ENCODE peak calls at places on chromosome 14, in seven cellular contexts. R is cardiac fibroblast, B is A549, D is adrenal gland, O is esophagus muscularis mucosa, Y is HFF-Myc, G is brain microvascular endothelial cell. S is an unnamed sample.

GRCh38 chr14:103030741-103031565 is 26.4 kb downstream of the CDC42BPB start:
- DNase-seq in R (no peak), O (no peak), Y (no peak), D (peak; percentile 50), B (no peak), G (no peak), S (no peak)

GRCh38 chr14:72679591-72680151 is 214.2 kb downstream of the DPF3 start:
- DNase-seq in R (no peak), Y (no peak), G (no peak), O (no peak), B (no peak), D (peak; percentile 64), S (no peak)

GRCh38 chr14:75877292-75877691 is 104.5 kb downstream of the TGFB3 start:
- DNase-seq in R (peak; percentile 95), Y (no peak), D (no peak), B (no peak), G (peak; percentile 93), O (no peak), S (no peak)

GRCh38 chr14:65352964-65353530 is 59.5 kb upstream of the FUT8 start:
- DNase-seq in Y (no peak), D (no peak), R (no peak), G (no peak), B (peak; percentile 47), O (no peak), S (no peak)

GRCh38 chr14:62213516-62213915 is 451.3 kb downstream of the SNAPC1 start:
- DNase-seq in D (no peak), O (no peak), B (no peak), G (peak; percentile 3), R (peak; percentile 58), Y (no peak), S (no peak)

GRCh38 chr14:58752280-58752679 is 114.5 kb downstream of the DACT1 start:
- DNase-seq in G (no peak), D (no peak), R (no peak), Y (no peak), B (no peak), O (no peak), S (no peak)

GRCh38 chr14:67650694-67651093 is 23.7 kb downstream of the VTI1B start:
- DNase-seq in R (peak; percentile 68), B (no peak), Y (no peak), G (peak; percentile 13), D (no peak), O (no peak), S (no peak)

GRCh38 chr14:39014460-39014859 is 88.6 kb downstream of the SEC23A start:
- DNase-seq in G (no peak), O (no peak), Y (no peak), B (no peak), D (no peak), R (no peak), S (no peak)

GRCh38 chr14:74975059-74975810 is 19.8 kb upstream of the PGF start:
- DNase-seq in B (no peak), D (peak; percentile 79), G (no peak), R (peak; percentile 71), Y (no peak), O (peak; percentile 97), S (no peak)

GRCh38 chr14:90549794-90550591 is 153.2 kb downstream of the CALM1 start:
- DNase-seq in D (no peak), R (no peak), O (no peak), B (no peak), G (no peak), Y (no peak), S (no peak)

GRCh38 chr14:104887623-104888488 is 22.8 kb downstream of the CEP170B start:
- DNase-seq in R (no peak), G (no peak), Y (no peak), B (no peak), O (no peak), D (no peak), S (no peak)

GRCh38 chr14:81220488-81220766 is 332 bp downstream of the GTF2A1 start:
- DNase-seq in G (peak; percentile 11), B (no peak), R (no peak), O (no peak), D (no peak), Y (no peak), S (no peak)

GRCh38 chr14:77185093-77185465 is 3.5 kb downstream of the TMEM63C start:
- DNase-seq in D (no peak), Y (no peak), G (no peak), O (no peak), R (no peak), B (no peak), S (no peak)

GRCh38 chr14:53613404-53614253 is 343.0 kb downstream of the BMP4 start:
- DNase-seq in D (no peak), G (peak; percentile 18), B (peak; percentile 89), Y (no peak), R (no peak), O (no peak), S (no peak)

GRCh38 chr14:59055439-59056045 is 132.9 kb upstream of the DAAM1 start:
- DNase-seq in R (peak; percentile 73), G (peak; percentile 58), B (peak; percentile 21), Y (peak; percentile 16), D (peak; percentile 62), O (no peak), S (peak; percentile 9)

GRCh38 chr14:37594238-37594915 is 672 bp downstream of the FOXA1 start:
- DNase-seq in G (peak; percentile 57), Y (peak; percentile 65), O (no peak), D (peak; percentile 79), R (peak; percentile 74), B (peak; percentile 75), S (peak; percentile 23)

GRCh38 chr14:70008457-70008856 is 129.2 kb downstream of the SMOC1 start:
- DNase-seq in D (no peak), B (no peak), R (no peak), Y (no peak), O (no peak), G (no peak), S (no peak)

GRCh38 chr14:69592923-69593677 is 18.3 kb upstream of the SUSD6 start:
- DNase-seq in B (no peak), G (no peak), R (peak; percentile 90), D (no peak), O (no peak), Y (peak; percentile 78), S (no peak)

GRCh38 chr14:52950410-52950897 is 396 bp downstream of the FERMT2 start:
- DNase-seq in G (peak; percentile 29), D (peak; percentile 85), Y (peak; percentile 32), O (peak; percentile 93), B (peak; percentile 48), R (peak; percentile 41), S (no peak)

GRCh38 chr14:95389471-95390011 is 69.8 kb upstream of the CLMN start:
- DNase-seq in O (no peak), D (peak; percentile 91), B (no peak), R (peak; percentile 84), Y (peak; percentile 5), G (peak; percentile 82), S (no peak)

GRCh38 chr14:70906785-70907171 is 481 bp upstream of the PCNX1 start:
- DNase-seq in D (no peak), Y (no peak), O (no peak), G (no peak), R (no peak), B (no peak), S (no peak)

GRCh38 chr14:53957739-53958138 is 1.1 kb upstream of the BMP4 start:
- DNase-seq in G (no peak), B (no peak), Y (no peak), D (no peak), O (no peak), R (no peak), S (no peak)

GRCh38 chr14:89681086-89682018 is 264.3 kb upstream of the FOXN3 start:
- DNase-seq in D (peak; percentile 60), G (no peak), O (no peak), B (no peak), Y (no peak), R (no peak), S (peak; percentile 4)

GRCh38 chr14:99941211-99941610 is 124.0 kb upstream of the EVL start:
- DNase-seq in Y (no peak), G (no peak), D (no peak), O (no peak), R (no peak), B (no peak), S (no peak)
- TF ChIP-seq CTCF in Y (no peak), G (no peak), D (no peak), O (no peak), R (no peak), B (no peak), S (no peak)

DNA sequence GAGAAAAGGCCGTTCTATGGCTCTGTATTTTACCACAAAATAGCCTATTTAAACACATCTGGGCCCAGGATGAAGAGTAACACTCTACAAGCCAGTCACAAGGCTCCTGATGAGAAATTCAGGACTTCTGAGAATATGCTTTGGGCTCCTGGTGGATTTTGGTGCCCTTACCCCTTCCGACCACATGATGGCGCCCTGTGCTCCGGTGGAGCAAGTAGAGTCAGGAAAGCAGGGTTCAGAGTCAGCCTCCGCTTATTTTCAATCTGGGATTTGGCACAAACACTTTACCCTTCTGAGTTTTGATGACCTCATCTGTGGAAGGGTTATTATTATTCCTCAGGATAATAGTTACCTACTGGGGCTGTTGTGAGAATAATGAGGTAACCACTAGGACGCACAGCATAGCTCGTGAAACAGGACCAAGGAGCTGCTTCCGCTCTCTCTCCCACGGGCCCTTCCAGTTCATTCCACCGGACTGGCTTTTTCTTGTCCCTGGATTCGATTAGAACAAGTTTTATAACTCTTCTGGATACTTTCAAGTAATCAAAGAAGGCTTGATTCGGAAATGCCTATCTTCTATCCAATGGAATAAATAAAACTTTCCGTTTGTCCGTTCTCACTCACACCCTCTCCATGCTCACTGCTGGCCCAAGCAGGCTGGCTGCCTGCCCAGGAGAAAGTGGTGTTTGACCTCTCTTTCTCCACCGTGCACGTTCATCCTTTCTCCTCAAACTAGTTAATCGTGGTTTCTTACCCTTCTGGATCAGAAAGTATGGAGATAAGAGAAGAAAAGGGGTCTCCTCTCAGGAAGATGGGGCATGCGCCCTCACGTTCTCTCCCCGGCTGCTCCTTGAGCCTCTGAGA is 104.6 kb downstream of the GALC start:
- DNase-seq in O (no peak), B (peak; percentile 14), G (no peak), R (no peak), D (peak; percentile 53), Y (peak; percentile 19), S (no peak)
- TF ChIP-seq CTCF in O (peak; percentile 34), B (peak; percentile 19), G (peak; percentile 49), R (peak; percentile 37), D (peak; percentile 26), Y (peak; percentile 80), S (peak; percentile 54)

DNA sequence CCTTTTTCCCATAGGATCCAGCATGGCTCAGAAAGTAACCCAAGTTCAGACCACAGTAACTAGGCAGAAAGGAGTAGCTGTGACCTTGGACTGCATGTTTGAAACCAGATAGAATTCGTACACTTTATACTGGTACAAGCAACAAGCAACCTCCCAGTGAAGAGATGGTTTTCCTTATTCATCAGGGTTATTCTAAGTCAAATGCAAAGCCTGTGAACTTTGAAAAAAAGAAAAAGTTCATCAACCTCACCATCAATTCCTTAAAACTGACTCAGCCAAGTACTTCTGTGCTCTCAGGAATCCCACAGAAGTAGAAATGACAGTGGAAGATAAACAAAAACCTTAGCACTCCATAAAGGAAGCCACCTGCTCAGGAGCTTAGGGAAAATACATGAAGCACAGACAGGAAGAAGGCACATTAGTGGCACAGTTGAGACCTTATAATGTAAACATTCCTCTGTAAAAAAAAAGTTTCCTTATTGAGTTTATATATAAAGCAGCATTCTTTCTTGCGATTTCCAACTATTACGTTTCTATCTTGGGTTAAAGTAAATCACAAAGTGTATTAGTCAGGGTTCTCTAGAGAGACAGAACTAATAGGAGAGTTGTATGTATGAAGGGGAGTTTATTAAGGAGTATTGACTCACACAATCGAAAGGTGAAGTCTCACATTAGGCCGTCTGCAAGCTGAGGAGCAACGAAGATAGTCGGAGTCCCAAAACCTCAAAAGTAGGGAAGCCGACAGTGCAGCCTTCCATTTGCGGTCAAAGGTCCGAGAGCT is 398.4 kb downstream of the DAD1 start:
- DNase-seq in R (no peak), B (no peak), O (no peak), Y (peak; percentile 25), D (no peak), G (peak; percentile 77), S (peak; percentile 3)
- TF ChIP-seq CTCF in R (no peak), B (no peak), O (no peak), Y (no peak), D (no peak), G (no peak), S (no peak)

GRCh38 chr14:92407395-92407794 is 84.4 kb downstream of the SLC24A4 start:
- DNase-seq in R (no peak), Y (no peak), O (no peak), D (no peak), B (no peak), G (no peak), S (no peak)
- TF ChIP-seq CTCF in R (no peak), Y (no peak), O (no peak), D (no peak), B (no peak), G (no peak), S (no peak)

S was measured in BJ.